ENCODE peak calls at places on chromosome 21, in eight cellular contexts. One of them, this sample, is unnamed.
A peak's percentile ranks its signal among the peaks of the same experiment; 100 is the strongest.

GRCh38 chr21:32484706-32485380 is 72.3 kb downstream of the EVA1C start:
- DNase-seq in SK-N-SH: no peak
- DNase-seq in stomach: peak; percentile 71
- DNase-seq in K562: no peak
- DNase-seq in HepG2: no peak
- DNase-seq in upper lobe of left lung: no peak
- DNase-seq in transverse colon: peak; percentile 74
- DNase-seq in H1: no peak
- DNase-seq in this sample: no peak

GRCh38 chr21:37658994-37659458 is 257.2 kb downstream of the KCNJ6 start:
- DNase-seq in SK-N-SH: no peak
- DNase-seq in stomach: no peak
- DNase-seq in K562: peak; percentile 41
- DNase-seq in HepG2: no peak
- DNase-seq in upper lobe of left lung: no peak
- DNase-seq in transverse colon: no peak
- DNase-seq in H1: no peak
- DNase-seq in this sample: no peak

GRCh38 chr21:14686466-14687276 is 140.6 kb upstream of the SAMSN1 start:
- DNase-seq in SK-N-SH: no peak
- DNase-seq in stomach: no peak
- DNase-seq in K562: no peak
- DNase-seq in HepG2: no peak
- DNase-seq in upper lobe of left lung: no peak
- DNase-seq in transverse colon: no peak
- DNase-seq in H1: no peak
- DNase-seq in this sample: no peak

GRCh38 chr21:36477559-36477958 is 2.4 kb downstream of the CLDN14 start:
- DNase-seq in SK-N-SH: no peak
- DNase-seq in stomach: no peak
- DNase-seq in K562: no peak
- DNase-seq in HepG2: no peak
- DNase-seq in upper lobe of left lung: no peak
- DNase-seq in transverse colon: no peak
- DNase-seq in H1: no peak
- DNase-seq in this sample: no peak

GRCh38 chr21:37459575-37459974 is 93.0 kb downstream of the DYRK1A start:
- DNase-seq in SK-N-SH: no peak
- DNase-seq in stomach: no peak
- DNase-seq in K562: no peak
- DNase-seq in HepG2: no peak
- DNase-seq in upper lobe of left lung: no peak
- DNase-seq in transverse colon: no peak
- DNase-seq in H1: no peak
- DNase-seq in this sample: no peak

GRCh38 chr21:43919871-43920801 is 55.1 kb downstream of the AGPAT3 start:
- DNase-seq in SK-N-SH: no peak
- DNase-seq in stomach: no peak
- DNase-seq in K562: no peak
- DNase-seq in HepG2: no peak
- DNase-seq in upper lobe of left lung: no peak
- DNase-seq in transverse colon: no peak
- DNase-seq in H1: no peak
- DNase-seq in this sample: no peak

GRCh38 chr21:45517249-45518065 is 24.8 kb downstream of the SLC19A1 start:
- DNase-seq in SK-N-SH: no peak
- DNase-seq in stomach: no peak
- DNase-seq in K562: peak; percentile 50
- DNase-seq in HepG2: no peak
- DNase-seq in upper lobe of left lung: no peak
- DNase-seq in transverse colon: no peak
- DNase-seq in H1: no peak
- DNase-seq in this sample: peak; percentile 61

GRCh38 chr21:35291963-35292627 is 243.0 kb upstream of the RUNX1 start:
- DNase-seq in SK-N-SH: no peak
- DNase-seq in stomach: no peak
- DNase-seq in K562: no peak
- DNase-seq in HepG2: no peak
- DNase-seq in upper lobe of left lung: no peak
- DNase-seq in transverse colon: no peak
- DNase-seq in H1: no peak
- DNase-seq in this sample: no peak

GRCh38 chr21:18832081-18832670 is 428.6 kb upstream of the TMPRSS15 start:
- DNase-seq in SK-N-SH: no peak
- DNase-seq in stomach: no peak
- DNase-seq in K562: no peak
- DNase-seq in HepG2: no peak
- DNase-seq in upper lobe of left lung: no peak
- DNase-seq in transverse colon: no peak
- DNase-seq in H1: no peak
- DNase-seq in this sample: no peak

GRCh38 chr21:35829014-35829525 is 231.3 kb downstream of the SETD4 start:
- DNase-seq in SK-N-SH: no peak
- DNase-seq in stomach: no peak
- DNase-seq in K562: no peak
- DNase-seq in HepG2: no peak
- DNase-seq in upper lobe of left lung: no peak
- DNase-seq in transverse colon: no peak
- DNase-seq in H1: no peak
- DNase-seq in this sample: no peak

GRCh38 chr21:32624726-32625125 is 12.5 kb upstream of the CFAP298 start:
- DNase-seq in SK-N-SH: no peak
- DNase-seq in stomach: no peak
- DNase-seq in K562: no peak
- DNase-seq in HepG2: no peak
- DNase-seq in upper lobe of left lung: no peak
- DNase-seq in transverse colon: no peak
- DNase-seq in H1: no peak
- DNase-seq in this sample: no peak

GRCh38 chr21:28280611-28281010 is 712.1 kb downstream of the LTN1 start:
- DNase-seq in SK-N-SH: no peak
- DNase-seq in stomach: no peak
- DNase-seq in K562: no peak
- DNase-seq in HepG2: no peak
- DNase-seq in upper lobe of left lung: no peak
- DNase-seq in transverse colon: no peak
- DNase-seq in H1: no peak
- DNase-seq in this sample: no peak

GRCh38 chr21:24150753-24151152 is 1456.5 kb downstream of the MRPL39 start:
- DNase-seq in SK-N-SH: no peak
- DNase-seq in stomach: no peak
- DNase-seq in K562: no peak
- DNase-seq in HepG2: no peak
- DNase-seq in upper lobe of left lung: no peak
- DNase-seq in transverse colon: no peak
- DNase-seq in H1: no peak
- DNase-seq in this sample: no peak

GRCh38 chr21:17925900-17926299 is 106.7 kb upstream of the C21orf91 start:
- DNase-seq in SK-N-SH: no peak
- DNase-seq in stomach: no peak
- DNase-seq in K562: no peak
- DNase-seq in HepG2: peak; percentile 20
- DNase-seq in upper lobe of left lung: no peak
- DNase-seq in transverse colon: no peak
- DNase-seq in H1: no peak
- DNase-seq in this sample: no peak

GRCh38 chr21:14878971-14879370 is 185.8 kb downstream of the NRIP1 start:
- DNase-seq in SK-N-SH: no peak
- DNase-seq in stomach: no peak
- DNase-seq in K562: no peak
- DNase-seq in HepG2: peak; percentile 95
- DNase-seq in upper lobe of left lung: no peak
- DNase-seq in transverse colon: no peak
- DNase-seq in H1: no peak
- DNase-seq in this sample: no peak

GRCh38 chr21:16709866-16710550 is 802.8 kb upstream of the CXADR start:
- DNase-seq in SK-N-SH: no peak
- DNase-seq in stomach: no peak
- DNase-seq in K562: no peak
- DNase-seq in HepG2: peak; percentile 16
- DNase-seq in upper lobe of left lung: no peak
- DNase-seq in transverse colon: no peak
- DNase-seq in H1: no peak
- DNase-seq in this sample: no peak
- TF ChIP-seq EP300 in SK-N-SH: no peak
- TF ChIP-seq EP300 in stomach: no peak
- TF ChIP-seq EP300 in K562: no peak
- TF ChIP-seq EP300 in HepG2: no peak
- TF ChIP-seq EP300 in upper lobe of left lung: no peak
- TF ChIP-seq EP300 in transverse colon: no peak
- TF ChIP-seq EP300 in H1: no peak
- TF ChIP-seq EP300 in this sample: no peak

GRCh38 chr21:42047821-42048613 is 23.1 kb upstream of the UMODL1 start:
- DNase-seq in SK-N-SH: no peak
- DNase-seq in stomach: peak; percentile 44
- DNase-seq in K562: no peak
- DNase-seq in HepG2: no peak
- DNase-seq in upper lobe of left lung: no peak
- DNase-seq in transverse colon: no peak
- DNase-seq in H1: no peak
- DNase-seq in this sample: no peak
- TF ChIP-seq CTCF in SK-N-SH: no peak
- TF ChIP-seq CTCF in stomach: no peak
- TF ChIP-seq CTCF in K562: no peak
- TF ChIP-seq CTCF in HepG2: no peak
- TF ChIP-seq CTCF in upper lobe of left lung: no peak
- TF ChIP-seq CTCF in transverse colon: no peak
- TF ChIP-seq CTCF in H1: no peak
- TF ChIP-seq CTCF in this sample: no peak

GRCh38 chr21:38897532-38898421 is 92.0 kb downstream of the ETS2 start:
- DNase-seq in SK-N-SH: no peak
- DNase-seq in stomach: no peak
- DNase-seq in K562: no peak
- DNase-seq in HepG2: no peak
- DNase-seq in upper lobe of left lung: no peak
- DNase-seq in transverse colon: no peak
- DNase-seq in H1: no peak
- DNase-seq in this sample: no peak

GRCh38 chr21:38898422-38899098 is 92.8 kb downstream of the ETS2 start:
- DNase-seq in SK-N-SH: no peak
- DNase-seq in stomach: no peak
- DNase-seq in K562: no peak
- DNase-seq in HepG2: no peak
- DNase-seq in upper lobe of left lung: no peak
- DNase-seq in transverse colon: no peak
- DNase-seq in H1: no peak
- DNase-seq in this sample: no peak

GRCh38 chr21:38902608-38903445 is 97.1 kb downstream of the ETS2 start:
- DNase-seq in SK-N-SH: no peak
- DNase-seq in stomach: no peak
- DNase-seq in K562: no peak
- DNase-seq in HepG2: no peak
- DNase-seq in upper lobe of left lung: no peak
- DNase-seq in transverse colon: no peak
- DNase-seq in H1: no peak
- DNase-seq in this sample: no peak

GRCh38 chr21:38899277-38899947 is 93.7 kb downstream of the ETS2 start:
- DNase-seq in SK-N-SH: no peak
- DNase-seq in stomach: no peak
- DNase-seq in K562: no peak
- DNase-seq in HepG2: no peak
- DNase-seq in upper lobe of left lung: no peak
- DNase-seq in transverse colon: no peak
- DNase-seq in H1: no peak
- DNase-seq in this sample: no peak

DNA sequence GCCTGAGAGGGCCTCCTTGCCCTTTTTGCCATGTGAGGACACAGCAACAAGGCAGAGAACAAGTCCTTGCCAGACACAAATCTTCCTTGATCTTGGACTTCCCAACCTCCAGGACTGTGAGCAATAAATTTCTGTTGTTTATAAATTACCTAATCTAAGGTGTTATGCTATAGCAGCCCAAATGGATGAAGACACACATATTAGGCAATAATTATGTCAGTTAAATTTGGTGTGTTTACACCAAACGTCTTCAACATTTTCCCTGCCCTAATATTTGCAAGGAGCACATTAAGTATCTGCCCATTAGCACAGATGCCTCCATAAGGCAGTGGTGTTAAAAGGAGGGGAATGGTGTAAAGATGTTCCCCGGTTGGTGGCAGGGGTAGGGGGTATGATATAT is 94.8 kb downstream of the ETS2 start:
- DNase-seq in SK-N-SH: no peak
- DNase-seq in stomach: no peak
- DNase-seq in K562: no peak
- DNase-seq in HepG2: no peak
- DNase-seq in upper lobe of left lung: no peak
- DNase-seq in transverse colon: no peak
- DNase-seq in H1: no peak
- DNase-seq in this sample: no peak
- TF ChIP-seq POLR2AphosphoS5 in SK-N-SH: no peak
- TF ChIP-seq POLR2AphosphoS5 in stomach: no peak
- TF ChIP-seq POLR2AphosphoS5 in K562: no peak
- TF ChIP-seq POLR2AphosphoS5 in HepG2: no peak
- TF ChIP-seq POLR2AphosphoS5 in upper lobe of left lung: no peak
- TF ChIP-seq POLR2AphosphoS5 in transverse colon: no peak
- TF ChIP-seq POLR2AphosphoS5 in H1: no peak
- TF ChIP-seq POLR2AphosphoS5 in this sample: no peak

GRCh38 chr21:42593815-42594157 is 59.6 kb upstream of the PDE9A start:
- DNase-seq in SK-N-SH: no peak
- DNase-seq in stomach: no peak
- DNase-seq in K562: no peak
- DNase-seq in HepG2: no peak
- DNase-seq in upper lobe of left lung: no peak
- DNase-seq in transverse colon: no peak
- DNase-seq in H1: no peak
- DNase-seq in this sample: peak; percentile 74
- TF ChIP-seq EP300 in SK-N-SH: no peak
- TF ChIP-seq EP300 in stomach: no peak
- TF ChIP-seq EP300 in K562: no peak
- TF ChIP-seq EP300 in HepG2: no peak
- TF ChIP-seq EP300 in upper lobe of left lung: no peak
- TF ChIP-seq EP300 in transverse colon: no peak
- TF ChIP-seq EP300 in H1: no peak
- TF ChIP-seq EP300 in this sample: no peak

DNA sequence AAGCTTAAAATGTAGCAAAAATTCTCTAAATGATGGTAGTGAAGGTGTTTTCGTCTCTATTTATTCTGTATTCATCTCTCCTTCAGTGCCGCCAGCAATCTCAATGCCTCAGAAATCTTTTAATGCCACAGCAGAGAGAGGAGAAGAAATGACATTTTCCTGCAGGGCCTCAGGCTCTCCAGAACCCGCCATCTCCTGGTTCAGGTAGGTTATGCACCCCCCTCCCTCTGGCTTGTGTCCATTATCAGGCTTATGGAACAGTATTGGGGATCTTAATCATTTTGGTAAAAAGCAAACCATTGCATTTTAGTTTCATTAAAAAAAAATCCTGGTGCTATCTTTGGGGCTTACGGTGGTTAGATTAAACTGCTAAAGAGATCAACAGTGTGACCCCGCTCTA is 326.1 kb downstream of the NCAM2 start:
- DNase-seq in SK-N-SH: no peak
- DNase-seq in stomach: no peak
- DNase-seq in K562: no peak
- DNase-seq in HepG2: no peak
- DNase-seq in upper lobe of left lung: no peak
- DNase-seq in transverse colon: no peak
- DNase-seq in H1: no peak
- DNase-seq in this sample: no peak
- TF ChIP-seq CTCF in SK-N-SH: no peak
- TF ChIP-seq CTCF in stomach: no peak
- TF ChIP-seq CTCF in K562: no peak
- TF ChIP-seq CTCF in HepG2: no peak
- TF ChIP-seq CTCF in upper lobe of left lung: no peak
- TF ChIP-seq CTCF in transverse colon: no peak
- TF ChIP-seq CTCF in H1: peak; percentile 46
- TF ChIP-seq CTCF in this sample: no peak

This sample was measured in suprapubic skin.